ENCODE peak calls at places on chromosomes 5 and 9, in five cellular contexts. K is SW 1271; E is stimulated activated CD8-positive, alpha-beta memory T cell treated with anti-CD3 and anti-CD28 coated beads, Interleukin-15, amount 100 ng/mL, for 24 hours; V is SK-N-SH; A is GM10248. L is an unnamed sample.

GRCh38 chr5:127256886-127257597 is 33.6 kb upstream of the MEGF10 start:
- DNase-seq in K (no peak), E (no peak), V (no peak), A (no peak), L (no peak)

GRCh38 chr9:97406620-97407177 is 5.2 kb upstream of the TDRD7 start:
- DNase-seq in K (no peak), E (no peak), V (no peak), A (no peak), L (no peak)

GRCh38 chr5:106454651-106455415 is 1215.9 kb downstream of the EFNA5 start:
- DNase-seq in K (no peak), E (no peak), V (peak; percentile 2), A (no peak), L (no peak)

GRCh38 chr9:35966433-35966832 is 8.5 kb upstream of the OR2S2 start:
- DNase-seq in K (no peak), E (no peak), V (no peak), A (no peak), L (no peak)

GRCh38 chr5:73564644-73565165 is 734 bp downstream of the ANKRA2 start:
- DNase-seq in K (no peak), E (no peak), V (peak; percentile 22), A (no peak), L (no peak)

GRCh38 chr9:107942870-107943269 is 453.3 kb upstream of the KLF4 start:
- DNase-seq in K (no peak), E (no peak), V (no peak), A (no peak), L (no peak)

GRCh38 chr5:156094001-156094400 is 233.0 kb upstream of the SGCD start:
- DNase-seq in K (no peak), E (no peak), V (no peak), A (no peak), L (no peak)

GRCh38 chr9:15389173-15389572 is 33.5 kb upstream of the SNAPC3 start:
- DNase-seq in K (no peak), E (no peak), V (no peak), A (no peak), L (no peak)

GRCh38 chr9:130990362-130991226 is 18.4 kb upstream of the LAMC3 start:
- DNase-seq in K (no peak), E (no peak), V (no peak), A (no peak), L (no peak)

GRCh38 chr5:146986469-146986868 is 107.9 kb upstream of the PPP2R2B start:
- DNase-seq in K (no peak), E (no peak), V (no peak), A (no peak), L (no peak)